ENCODE peak calls at places on chromosomes 12 and 14, in six cellular contexts. N is H1, I is HepG2, K is K562, Y is HCT116, F is GM12878. S is an unnamed sample.

GRCh38 chr14:79325071-79325470 is 886.2 kb downstream of the DIO2 start:
- DNase-seq in N (no peak), I (no peak), K (no peak), Y (no peak), F (no peak), S (no peak)

GRCh38 chr14:32896979-32897723 is 41.5 kb upstream of the NPAS3 start:
- DNase-seq in N (no peak), I (peak), K (no peak), Y (no peak), F (no peak), S (no peak)

GRCh38 chr14:93430889-93431670 is at the start of gene UNC79:
- DNase-seq in N (peak), I (no peak), K (no peak), Y (no peak), F (no peak), S (no peak)

GRCh38 chr12:72197790-72198189 is 74.4 kb upstream of the TRHDE start:
- DNase-seq in N (no peak), I (no peak), K (no peak), Y (no peak), F (no peak), S (no peak)

GRCh38 chr14:102722646-102723045 is 54.6 kb upstream of the TRAF3 start:
- DNase-seq in N (peak), I (no peak), K (no peak), Y (no peak), F (no peak), S (no peak)

GRCh38 chr14:90140956-90141316 is 79.1 kb downstream of the KCNK13 start:
- DNase-seq in N (no peak), I (no peak), K (no peak), Y (no peak), F (no peak), S (no peak)

GRCh38 chr14:56243110-56243509 is 124.9 kb downstream of the PELI2 start:
- DNase-seq in N (no peak), I (no peak), K (no peak), Y (no peak), F (no peak), S (no peak)

GRCh38 chr12:103495158-103495782 is 498 bp downstream of the C12orf42 start:
- DNase-seq in N (peak), I (no peak), K (peak), Y (no peak), F (no peak), S (no peak)

GRCh38 chr12:53054112-53054878 is 4.4 kb downstream of the TNS2 start:
- DNase-seq in N (peak), I (peak), K (peak), Y (peak), F (peak), S (peak)

GRCh38 chr12:113477171-113477841 is 5.6 kb upstream of the LHX5 start:
- DNase-seq in N (peak), I (no peak), K (no peak), Y (no peak), F (no peak), S (no peak)

GRCh38 chr12:57216014-57216891 is at the start of gene NXPH4:
- DNase-seq in N (peak), I (no peak), K (peak), Y (no peak), F (no peak), S (peak)

GRCh38 chr12:12721251-12721689 is 4.1 kb downstream of the CDKN1B start:
- DNase-seq in N (no peak), I (no peak), K (no peak), Y (no peak), F (no peak), S (no peak)
- TF ChIP-seq JUND in N (no peak), I (no peak), K (no peak), Y (no peak), F (no peak), S (no peak)

GRCh38 chr14:100341301-100342031 is 18.3 kb downstream of the SLC25A47 start:
- DNase-seq in N (no peak), I (no peak), K (no peak), Y (no peak), F (peak), S (no peak)
- TF ChIP-seq JUND in N (no peak), I (no peak), K (no peak), Y (no peak), F (no peak), S (no peak)

GRCh38 chr14:67187210-67187609 is 2.0 kb upstream of the GARIN2 start:
- DNase-seq in N (no peak), I (peak), K (no peak), Y (peak), F (no peak), S (peak)
- TF ChIP-seq JUND in N (peak), I (no peak), K (peak), Y (peak), F (no peak), S (no peak)

GRCh38 chr14:97120204-97121120 is 323.3 kb downstream of the VRK1 start:
- DNase-seq in N (no peak), I (no peak), K (no peak), Y (no peak), F (peak), S (no peak)
- TF ChIP-seq JUND in N (no peak), I (no peak), K (no peak), Y (no peak), F (no peak), S (no peak)

DNA sequence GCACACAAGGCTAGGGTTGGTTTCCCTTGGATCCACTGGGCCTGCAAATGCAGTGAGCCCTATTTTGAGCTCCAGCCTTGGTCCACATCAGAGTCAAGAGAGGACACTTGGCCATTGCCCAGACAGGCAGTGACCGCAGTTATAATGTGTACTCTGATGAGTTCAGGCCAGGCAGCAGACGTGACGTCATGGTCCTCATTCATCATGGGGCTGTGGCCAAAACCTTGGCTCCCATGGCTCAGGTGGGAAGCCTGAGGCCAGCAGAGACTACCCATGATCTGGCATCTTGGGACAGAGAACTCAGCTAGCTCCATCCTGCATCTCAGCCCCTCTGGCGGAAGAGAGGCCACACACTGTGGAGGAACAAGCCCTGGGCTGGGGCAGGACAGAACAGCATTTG is 16.4 kb downstream of the TMEM63C start:
- DNase-seq in N (no peak), I (no peak), K (no peak), Y (no peak), F (no peak), S (no peak)
- TF ChIP-seq JUND in N (no peak), I (no peak), K (no peak), Y (no peak), F (no peak), S (no peak)

S was measured in T47D.